ENCODE peak calls at places on chromosomes 3 and 15, in six cellular contexts. A is HCT116, C is SK-N-SH, F is H1, B is K562, L is HepG2. V is an unnamed sample.

GRCh38 chr3:40124918-40125317 is 184.6 kb upstream of the EIF1B start:
- DNase-seq in A (no peak), C (no peak), F (no peak), B (no peak), L (no peak), V (no peak)

GRCh38 chr3:34000301-34000700 is 201.9 kb downstream of the PDCD6IP start:
- DNase-seq in A (no peak), C (no peak), F (no peak), B (no peak), L (no peak), V (no peak)

GRCh38 chr3:187082976-187083375 is 56.3 kb downstream of the RPL39L start:
- DNase-seq in A (no peak), C (no peak), F (no peak), B (no peak), L (no peak), V (no peak)

GRCh38 chr3:122318620-122319019 is 6.4 kb upstream of the CSTA start:
- DNase-seq in A (no peak), C (no peak), F (no peak), B (no peak), L (no peak), V (no peak)

GRCh38 chr15:33801954-33802353 is 166.3 kb upstream of the CHRM5 start:
- DNase-seq in A (no peak), C (no peak), F (no peak), B (no peak), L (no peak), V (no peak)

GRCh38 chr15:66901336-66902100 is 163.9 kb upstream of the SMAD3 start:
- DNase-seq in A (no peak), C (no peak), F (no peak), B (no peak), L (no peak), V (no peak)

GRCh38 chr3:63349583-63350177 is 71.6 kb downstream of the SYNPR start:
- DNase-seq in A (peak), C (peak), F (no peak), B (peak), L (peak), V (peak)

GRCh38 chr3:186220886-186221285 is 112.0 kb upstream of the ETV5 start:
- DNase-seq in A (no peak), C (no peak), F (no peak), B (no peak), L (no peak), V (no peak)

GRCh38 chr3:11155341-11156025 is 1.2 kb downstream of the HRH1 start:
- DNase-seq in A (peak), C (peak), F (peak), B (peak), L (peak), V (peak)

GRCh38 chr3:194930439-194931204 is 244.9 kb downstream of the FAM43A start:
- DNase-seq in A (no peak), C (peak), F (peak), B (no peak), L (peak), V (no peak)

GRCh38 chr3:19702416-19703078 is 231.5 kb downstream of the EFHB start:
- DNase-seq in A (no peak), C (no peak), F (no peak), B (peak), L (no peak), V (peak)

GRCh38 chr15:74443100-74443909 is 9.5 kb upstream of the SEMA7A start:
- DNase-seq in A (no peak), C (no peak), F (no peak), B (no peak), L (peak), V (no peak)

GRCh38 chr15:63595066-63595465 is 2.1 kb upstream of the FBXL22 start:
- DNase-seq in A (no peak), C (no peak), F (no peak), B (no peak), L (no peak), V (no peak)

GRCh38 chr3:129126726-129127280 is 5.2 kb upstream of the RAB43 start:
- DNase-seq in A (no peak), C (no peak), F (no peak), B (no peak), L (no peak), V (no peak)

GRCh38 chr15:73318463-73319351 is 50.1 kb downstream of the HCN4 start:
- DNase-seq in A (no peak), C (peak), F (peak), B (peak), L (no peak), V (no peak)

GRCh38 chr15:90211440-90212168 is 10.5 kb downstream of the SEMA4B start:
- DNase-seq in A (peak), C (no peak), F (peak), B (no peak), L (no peak), V (no peak)

GRCh38 chr3:13348671-13349396 is 71.3 kb downstream of the NUP210 start:
- DNase-seq in A (no peak), C (no peak), F (no peak), B (no peak), L (no peak), V (no peak)

GRCh38 chr3:15339001-15339400 is 6.6 kb upstream of the SH3BP5 start:
- DNase-seq in A (no peak), C (no peak), F (no peak), B (no peak), L (no peak), V (no peak)

GRCh38 chr3:134030801-134031619 is 1.3 kb upstream of the SLCO2A1 start:
- DNase-seq in A (no peak), C (no peak), F (peak), B (no peak), L (no peak), V (no peak)

GRCh38 chr3:50428007-50428633 is 68.8 kb upstream of the TMEM115 start:
- DNase-seq in A (no peak), C (peak), F (no peak), B (no peak), L (no peak), V (no peak)

GRCh38 chr3:168885028-168885427 is 778.5 kb downstream of the MECOM start:
- DNase-seq in A (no peak), C (no peak), F (no peak), B (no peak), L (no peak), V (no peak)

GRCh38 chr3:71930056-71930991 is 145.4 kb upstream of the PROK2 start:
- DNase-seq in A (peak), C (peak), F (peak), B (peak), L (peak), V (peak)

GRCh38 chr3:149020839-149021252 is 29.5 kb downstream of the GYG1 start:
- DNase-seq in A (no peak), C (no peak), F (no peak), B (no peak), L (no peak), V (no peak)

GRCh38 chr3:72629191-72629611 is 219.0 kb downstream of the SHQ1 start:
- DNase-seq in A (no peak), C (no peak), F (no peak), B (peak), L (no peak), V (no peak)

GRCh38 chr3:149527531-149528343 is 53.2 kb downstream of the TM4SF4 start:
- DNase-seq in A (no peak), C (no peak), F (no peak), B (no peak), L (no peak), V (no peak)

GRCh38 chr15:51450001-51450400 is 108.5 kb downstream of the GLDN start:
- DNase-seq in A (peak), C (no peak), F (no peak), B (no peak), L (peak), V (no peak)

GRCh38 chr3:140268103-140268502 is 333.1 kb downstream of the CLSTN2 start:
- DNase-seq in A (no peak), C (no peak), F (no peak), B (peak), L (no peak), V (no peak)

GRCh38 chr3:188242426-188243123 is 88.6 kb downstream of the LPP start:
- DNase-seq in A (no peak), C (no peak), F (no peak), B (no peak), L (no peak), V (no peak)
- TF ChIP-seq JUND in A (no peak), C (peak), F (no peak), B (no peak), L (no peak), V (no peak)

GRCh38 chr3:23175361-23176073 is 27.6 kb upstream of the UBE2E2 start:
- DNase-seq in A (no peak), C (no peak), F (no peak), B (no peak), L (no peak), V (no peak)

GRCh38 chr3:23174426-23175039 is 28.6 kb upstream of the UBE2E2 start:
- DNase-seq in A (no peak), C (peak), F (no peak), B (no peak), L (no peak), V (no peak)

GRCh38 chr3:23169551-23169950 is 33.6 kb upstream of the UBE2E2 start:
- DNase-seq in A (no peak), C (no peak), F (no peak), B (no peak), L (no peak), V (no peak)

GRCh38 chr3:23170306-23170705 is 32.8 kb upstream of the UBE2E2 start:
- DNase-seq in A (no peak), C (no peak), F (no peak), B (no peak), L (no peak), V (no peak)

DNA sequence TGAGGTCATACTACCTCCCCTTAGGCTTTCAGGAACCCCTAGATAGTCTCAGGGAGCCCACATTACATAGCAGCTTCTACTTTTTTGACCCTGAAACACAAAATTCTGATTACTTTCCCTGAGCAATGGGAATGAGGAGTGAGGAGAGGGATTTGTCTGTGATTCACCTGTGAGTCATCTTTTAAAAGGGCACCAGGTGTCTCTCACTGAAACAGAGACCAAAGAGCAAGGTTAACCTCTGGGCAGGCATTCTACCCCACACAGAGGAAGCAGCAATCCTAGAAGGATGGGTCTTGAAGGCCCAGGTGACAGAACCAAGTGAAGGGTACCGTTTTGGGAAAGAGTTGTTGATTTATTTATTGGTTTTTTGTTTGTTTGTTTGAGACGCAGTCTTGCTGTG is 31.1 kb upstream of the UBE2E2 start:
- DNase-seq in A (no peak), C (no peak), F (no peak), B (no peak), L (no peak), V (no peak)
- TF ChIP-seq JUND in A (peak), C (no peak), F (no peak), B (no peak), L (no peak), V (no peak)

GRCh38 chr3:104901396-104901795 is 465.3 kb upstream of the ALCAM start:
- DNase-seq in A (no peak), C (no peak), F (no peak), B (no peak), L (no peak), V (no peak)
- TF ChIP-seq JUND in A (no peak), C (no peak), F (no peak), B (no peak), L (no peak), V (no peak)

GRCh38 chr15:82999905-83000671 is 11.4 kb downstream of the C15orf40 start:
- DNase-seq in A (no peak), C (peak), F (peak), B (peak), L (peak), V (peak)
- TF ChIP-seq JUND in A (no peak), C (no peak), F (no peak), B (no peak), L (no peak), V (no peak)

DNA sequence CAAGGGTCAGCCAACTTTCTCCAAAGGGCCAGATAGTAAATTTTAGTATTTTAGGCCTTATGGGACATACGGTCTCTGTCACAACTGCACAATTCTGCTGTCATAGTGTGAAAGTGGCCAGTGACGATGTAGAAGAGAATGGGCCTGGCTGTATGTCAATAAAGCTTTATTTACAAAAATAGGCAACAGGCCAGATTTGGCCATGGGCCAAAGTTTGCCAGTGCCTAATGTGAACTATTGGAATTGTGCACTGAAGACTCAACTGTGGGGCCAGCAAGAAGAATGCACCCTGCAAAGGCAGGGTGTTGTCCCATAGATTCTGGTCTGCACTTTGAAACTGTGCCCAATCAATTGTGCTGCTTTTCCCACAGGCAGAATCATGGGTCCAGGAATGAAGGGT is 69.4 kb upstream of the PRR23E start:
- DNase-seq in A (no peak), C (no peak), F (no peak), B (no peak), L (no peak), V (no peak)
- TF ChIP-seq JUND in A (no peak), C (no peak), F (no peak), B (no peak), L (no peak), V (no peak)

GRCh38 chr3:161166051-161166450 is 55.1 kb upstream of the NMD3 start:
- DNase-seq in A (no peak), C (no peak), F (no peak), B (no peak), L (no peak), V (no peak)

GRCh38 chr3:161171113-161171512 is 50.0 kb upstream of the NMD3 start:
- DNase-seq in A (no peak), C (no peak), F (no peak), B (no peak), L (no peak), V (no peak)

GRCh38 chr3:161175506-161175905 is 45.6 kb upstream of the NMD3 start:
- DNase-seq in A (no peak), C (no peak), F (no peak), B (no peak), L (no peak), V (no peak)

GRCh38 chr3:161171639-161172552 is 49.2 kb upstream of the NMD3 start:
- DNase-seq in A (peak), C (no peak), F (no peak), B (no peak), L (no peak), V (peak)
- TF ChIP-seq JUND in A (no peak), C (no peak), F (no peak), B (no peak), L (no peak), V (no peak)

DNA sequence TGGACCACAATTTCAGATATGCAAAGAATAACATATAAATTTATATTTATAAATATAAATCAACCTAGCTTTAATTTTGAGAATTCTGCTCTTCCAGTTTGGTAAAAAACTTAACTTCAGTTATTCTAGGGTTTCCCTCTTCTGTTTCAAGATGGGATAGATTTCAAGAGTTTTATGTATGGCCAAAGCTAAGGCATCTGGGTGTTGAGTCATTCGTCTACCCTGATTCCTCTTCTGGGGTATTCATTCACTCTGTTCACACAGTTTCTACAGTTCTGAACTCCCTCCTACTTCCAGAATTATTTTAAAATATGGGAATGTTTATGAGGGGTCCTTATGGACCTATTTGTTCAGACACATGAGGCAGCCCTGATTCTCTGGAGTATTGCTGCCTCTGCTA is 4.2 kb upstream of the FGF7 start:
- DNase-seq in A (no peak), C (no peak), F (no peak), B (no peak), L (no peak), V (no peak)
- TF ChIP-seq JUND in A (no peak), C (no peak), F (no peak), B (no peak), L (no peak), V (no peak)

DNA sequence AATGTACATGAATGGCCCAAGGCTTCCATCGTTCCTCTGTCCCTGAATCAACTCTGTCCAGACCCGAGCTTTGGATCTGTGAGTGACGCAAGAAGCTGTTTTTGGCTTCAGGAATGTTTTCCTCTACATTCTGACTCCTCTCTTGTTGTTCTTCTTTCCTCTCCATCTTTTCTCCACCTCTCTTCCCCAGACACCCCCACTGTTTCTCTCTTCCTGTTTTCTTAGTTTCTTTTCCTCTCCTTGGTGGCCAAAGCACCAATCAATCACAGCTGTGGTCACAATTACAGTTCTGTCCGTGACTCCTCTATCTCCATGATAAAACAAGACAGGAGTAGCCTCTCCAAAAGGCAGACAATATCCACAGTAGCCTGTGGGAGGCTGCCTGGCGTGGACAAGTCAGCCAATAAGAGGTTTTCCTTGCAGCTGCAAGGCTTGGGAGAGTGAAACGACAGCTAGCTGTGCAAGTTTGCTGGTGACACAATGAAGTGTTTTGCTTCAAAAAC is 4.9 kb upstream of the TMEM212 start:
- DNase-seq in A (no peak), C (no peak), F (no peak), B (peak), L (peak), V (peak)
- TF ChIP-seq JUND in A (no peak), C (no peak), F (no peak), B (no peak), L (no peak), V (no peak)

DNA sequence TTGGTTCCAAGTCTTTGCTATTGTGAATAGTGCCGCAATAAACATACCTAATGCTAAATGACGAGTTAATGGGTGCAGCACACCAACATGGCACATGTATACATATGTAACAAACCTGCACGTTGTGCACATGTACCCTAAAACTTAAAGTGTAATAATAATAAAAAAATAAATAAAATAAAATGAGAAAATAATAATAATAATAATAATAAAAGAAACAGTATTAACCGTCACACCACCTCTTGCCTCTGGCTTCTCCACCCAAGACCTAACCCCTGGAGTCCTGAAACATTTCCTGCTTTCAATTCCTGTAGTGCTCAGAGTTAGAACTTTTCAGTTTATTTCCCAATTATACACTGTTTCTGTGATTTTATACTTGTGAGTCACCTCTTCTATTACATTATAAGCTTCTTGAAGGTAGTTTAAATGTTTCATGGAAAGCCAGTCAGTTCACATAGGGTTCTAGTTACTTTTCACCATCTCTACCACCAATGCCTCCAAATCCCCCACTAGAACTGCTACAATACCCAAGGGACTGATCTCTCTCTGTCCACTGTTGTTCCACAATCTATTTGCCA is 18.4 kb upstream of the GHSR start:
- DNase-seq in A (no peak), C (no peak), F (no peak), B (no peak), L (no peak), V (no peak)
- TF ChIP-seq JUND in A (no peak), C (no peak), F (no peak), B (no peak), L (no peak), V (no peak)